ENCODE peak calls at places on chromosomes 6 and 20, in seven cellular contexts. One of them, this sample, is unnamed.

GRCh38 chr6:36210886-36211595 is 14.5 kb downstream of the BRPF3 start:
- DNase-seq in Peyer's patch: no peak
- DNase-seq in natural killer cell: no peak
- DNase-seq in WTC11: no peak
- DNase-seq in WERI-Rb-1: no peak
- DNase-seq in AG04450: no peak
- DNase-seq in IMR-90: no peak
- DNase-seq in this sample: no peak

GRCh38 chr6:73774311-73774766 is 78.3 kb downstream of the CD109 start:
- DNase-seq in WERI-Rb-1: no peak
- DNase-seq in natural killer cell: no peak
- DNase-seq in WTC11: no peak
- DNase-seq in Peyer's patch: no peak
- DNase-seq in IMR-90: peak; percentile 88
- DNase-seq in AG04450: peak; percentile 56
- DNase-seq in this sample: no peak

GRCh38 chr20:48794360-48794759 is 33.4 kb downstream of the PREX1 start:
- DNase-seq in WERI-Rb-1: no peak
- DNase-seq in Peyer's patch: no peak
- DNase-seq in natural killer cell: no peak
- DNase-seq in AG04450: no peak
- DNase-seq in WTC11: peak; percentile 50
- DNase-seq in IMR-90: no peak
- DNase-seq in this sample: no peak

GRCh38 chr6:138491020-138491419 is 8.3 kb downstream of the NHSL1 start:
- DNase-seq in Peyer's patch: no peak
- DNase-seq in IMR-90: peak; percentile 51
- DNase-seq in natural killer cell: no peak
- DNase-seq in AG04450: no peak
- DNase-seq in WTC11: no peak
- DNase-seq in WERI-Rb-1: no peak
- DNase-seq in this sample: no peak

GRCh38 chr6:89079611-89080213 is 839 bp upstream of the PNRC1 start:
- DNase-seq in WTC11: no peak
- DNase-seq in IMR-90: peak; percentile 74
- DNase-seq in WERI-Rb-1: no peak
- DNase-seq in Peyer's patch: peak; percentile 68
- DNase-seq in AG04450: no peak
- DNase-seq in natural killer cell: peak; percentile 55
- DNase-seq in this sample: no peak

GRCh38 chr20:15818651-15819071 is 754.6 kb downstream of the KIF16B start:
- DNase-seq in WTC11: no peak
- DNase-seq in natural killer cell: no peak
- DNase-seq in Peyer's patch: no peak
- DNase-seq in IMR-90: no peak
- DNase-seq in WERI-Rb-1: no peak
- DNase-seq in AG04450: no peak
- DNase-seq in this sample: no peak

GRCh38 chr6:21914121-21914973 is 320.8 kb downstream of the SOX4 start:
- DNase-seq in WERI-Rb-1: no peak
- DNase-seq in IMR-90: peak; percentile 37
- DNase-seq in natural killer cell: peak; percentile 25
- DNase-seq in Peyer's patch: peak; percentile 40
- DNase-seq in WTC11: no peak
- DNase-seq in AG04450: no peak
- DNase-seq in this sample: no peak

GRCh38 chr20:17573493-17573892 is 3.6 kb downstream of the DSTN start:
- DNase-seq in WTC11: no peak
- DNase-seq in natural killer cell: no peak
- DNase-seq in Peyer's patch: no peak
- DNase-seq in AG04450: no peak
- DNase-seq in IMR-90: no peak
- DNase-seq in WERI-Rb-1: no peak
- DNase-seq in this sample: no peak

GRCh38 chr6:106731144-106731842 is 101.9 kb downstream of the QRSL1 start:
- DNase-seq in AG04450: no peak
- DNase-seq in WTC11: no peak
- DNase-seq in IMR-90: no peak
- DNase-seq in WERI-Rb-1: no peak
- DNase-seq in Peyer's patch: no peak
- DNase-seq in natural killer cell: no peak
- DNase-seq in this sample: no peak

GRCh38 chr6:72238900-72239299 is 352.6 kb downstream of the RIMS1 start:
- DNase-seq in natural killer cell: no peak
- DNase-seq in Peyer's patch: no peak
- DNase-seq in IMR-90: peak; percentile 69
- DNase-seq in AG04450: no peak
- DNase-seq in WTC11: no peak
- DNase-seq in WERI-Rb-1: no peak
- DNase-seq in this sample: no peak

GRCh38 chr20:23889775-23890187 is 10.2 kb upstream of the CST5 start:
- DNase-seq in AG04450: peak; percentile 2
- DNase-seq in WTC11: peak; percentile 90
- DNase-seq in IMR-90: peak; percentile 24
- DNase-seq in natural killer cell: peak; percentile 60
- DNase-seq in Peyer's patch: no peak
- DNase-seq in WERI-Rb-1: peak; percentile 81
- DNase-seq in this sample: peak; percentile 66

GRCh38 chr20:62025832-62026563 is 39.7 kb downstream of the TAF4 start:
- DNase-seq in WERI-Rb-1: peak; percentile 58
- DNase-seq in natural killer cell: peak; percentile 20
- DNase-seq in IMR-90: peak; percentile 74
- DNase-seq in WTC11: no peak
- DNase-seq in AG04450: peak; percentile 20
- DNase-seq in Peyer's patch: no peak
- DNase-seq in this sample: no peak

GRCh38 chr6:151113641-151114040 is 126.1 kb upstream of the AKAP12 start:
- DNase-seq in Peyer's patch: no peak
- DNase-seq in natural killer cell: no peak
- DNase-seq in IMR-90: no peak
- DNase-seq in WERI-Rb-1: no peak
- DNase-seq in WTC11: no peak
- DNase-seq in AG04450: no peak
- DNase-seq in this sample: no peak

GRCh38 chr6:169942173-169942572 is 190.8 kb downstream of the ERMARD start:
- DNase-seq in AG04450: no peak
- DNase-seq in Peyer's patch: no peak
- DNase-seq in WERI-Rb-1: no peak
- DNase-seq in WTC11: no peak
- DNase-seq in IMR-90: no peak
- DNase-seq in natural killer cell: no peak
- DNase-seq in this sample: no peak

GRCh38 chr6:18509871-18510643 is 122.9 kb downstream of the RNF144B start:
- DNase-seq in WERI-Rb-1: no peak
- DNase-seq in Peyer's patch: no peak
- DNase-seq in WTC11: no peak
- DNase-seq in AG04450: no peak
- DNase-seq in IMR-90: no peak
- DNase-seq in natural killer cell: no peak
- DNase-seq in this sample: no peak

GRCh38 chr6:54282186-54282585 is 26.1 kb upstream of the TINAG start:
- DNase-seq in Peyer's patch: no peak
- DNase-seq in AG04450: peak; percentile 50
- DNase-seq in natural killer cell: no peak
- DNase-seq in IMR-90: peak; percentile 89
- DNase-seq in WTC11: no peak
- DNase-seq in WERI-Rb-1: no peak
- DNase-seq in this sample: no peak

GRCh38 chr6:158771399-158772158 is 47.6 kb downstream of the EZR start:
- DNase-seq in Peyer's patch: no peak
- DNase-seq in WERI-Rb-1: no peak
- DNase-seq in WTC11: no peak
- DNase-seq in AG04450: no peak
- DNase-seq in IMR-90: no peak
- DNase-seq in natural killer cell: no peak
- DNase-seq in this sample: no peak

GRCh38 chr20:35737865-35738333 is 4.2 kb downstream of the RBM39 start:
- DNase-seq in natural killer cell: no peak
- DNase-seq in AG04450: no peak
- DNase-seq in IMR-90: no peak
- DNase-seq in WERI-Rb-1: no peak
- DNase-seq in WTC11: no peak
- DNase-seq in Peyer's patch: no peak
- DNase-seq in this sample: no peak

GRCh38 chr20:35738410-35739179 is 3.5 kb downstream of the RBM39 start:
- DNase-seq in WERI-Rb-1: no peak
- DNase-seq in Peyer's patch: no peak
- DNase-seq in IMR-90: no peak
- DNase-seq in AG04450: no peak
- DNase-seq in WTC11: no peak
- DNase-seq in natural killer cell: no peak
- DNase-seq in this sample: no peak

GRCh38 chr20:35741892-35742740 is at the start of gene RBM39:
- DNase-seq in IMR-90: peak; percentile 100
- DNase-seq in natural killer cell: peak; percentile 97
- DNase-seq in Peyer's patch: peak; percentile 100
- DNase-seq in AG04450: peak; percentile 100
- DNase-seq in WTC11: peak; percentile 99
- DNase-seq in WERI-Rb-1: peak; percentile 100
- DNase-seq in this sample: peak; percentile 99

GRCh38 chr20:35742741-35743523 is 872 bp upstream of the RBM39 start:
- DNase-seq in Peyer's patch: no peak
- DNase-seq in WTC11: no peak
- DNase-seq in natural killer cell: no peak
- DNase-seq in IMR-90: no peak
- DNase-seq in WERI-Rb-1: peak; percentile 49
- DNase-seq in AG04450: no peak
- DNase-seq in this sample: no peak

GRCh38 chr20:35739294-35740163 is 2.5 kb downstream of the RBM39 start:
- DNase-seq in WERI-Rb-1: no peak
- DNase-seq in Peyer's patch: no peak
- DNase-seq in WTC11: no peak
- DNase-seq in IMR-90: peak; percentile 50
- DNase-seq in AG04450: no peak
- DNase-seq in natural killer cell: no peak
- DNase-seq in this sample: no peak
- TF ChIP-seq CTCF in WERI-Rb-1: no peak
- TF ChIP-seq CTCF in Peyer's patch: peak; percentile 19
- TF ChIP-seq CTCF in WTC11: no peak
- TF ChIP-seq CTCF in IMR-90: peak; percentile 31
- TF ChIP-seq CTCF in AG04450: peak; percentile 31
- TF ChIP-seq CTCF in natural killer cell: peak; percentile 42
- TF ChIP-seq CTCF in this sample: peak; percentile 35

GRCh38 chr20:60905919-60906318 is 346.1 kb upstream of the CDH4 start:
- DNase-seq in WTC11: no peak
- DNase-seq in natural killer cell: no peak
- DNase-seq in Peyer's patch: no peak
- DNase-seq in AG04450: no peak
- DNase-seq in WERI-Rb-1: no peak
- DNase-seq in IMR-90: no peak
- DNase-seq in this sample: no peak
- TF ChIP-seq CTCF in WTC11: no peak
- TF ChIP-seq CTCF in natural killer cell: no peak
- TF ChIP-seq CTCF in Peyer's patch: no peak
- TF ChIP-seq CTCF in AG04450: no peak
- TF ChIP-seq CTCF in WERI-Rb-1: no peak
- TF ChIP-seq CTCF in IMR-90: no peak
- TF ChIP-seq CTCF in this sample: no peak

GRCh38 chr6:111031151-111031550 is 49.3 kb downstream of the RPF2 start:
- DNase-seq in Peyer's patch: no peak
- DNase-seq in WERI-Rb-1: no peak
- DNase-seq in natural killer cell: no peak
- DNase-seq in IMR-90: no peak
- DNase-seq in WTC11: no peak
- DNase-seq in AG04450: no peak
- DNase-seq in this sample: no peak

GRCh38 chr6:111030008-111031006 is 48.5 kb downstream of the RPF2 start:
- DNase-seq in Peyer's patch: no peak
- DNase-seq in IMR-90: no peak
- DNase-seq in WTC11: no peak
- DNase-seq in WERI-Rb-1: peak; percentile 78
- DNase-seq in natural killer cell: no peak
- DNase-seq in AG04450: no peak
- DNase-seq in this sample: no peak

GRCh38 chr6:111033628-111034289 is 51.9 kb downstream of the RPF2 start:
- DNase-seq in IMR-90: no peak
- DNase-seq in WERI-Rb-1: no peak
- DNase-seq in AG04450: no peak
- DNase-seq in Peyer's patch: no peak
- DNase-seq in WTC11: peak; percentile 36
- DNase-seq in natural killer cell: no peak
- DNase-seq in this sample: no peak

GRCh38 chr6:111027219-111027618 is 45.4 kb downstream of the RPF2 start:
- DNase-seq in WTC11: no peak
- DNase-seq in WERI-Rb-1: no peak
- DNase-seq in natural killer cell: no peak
- DNase-seq in Peyer's patch: no peak
- DNase-seq in IMR-90: no peak
- DNase-seq in AG04450: no peak
- DNase-seq in this sample: no peak

DNA sequence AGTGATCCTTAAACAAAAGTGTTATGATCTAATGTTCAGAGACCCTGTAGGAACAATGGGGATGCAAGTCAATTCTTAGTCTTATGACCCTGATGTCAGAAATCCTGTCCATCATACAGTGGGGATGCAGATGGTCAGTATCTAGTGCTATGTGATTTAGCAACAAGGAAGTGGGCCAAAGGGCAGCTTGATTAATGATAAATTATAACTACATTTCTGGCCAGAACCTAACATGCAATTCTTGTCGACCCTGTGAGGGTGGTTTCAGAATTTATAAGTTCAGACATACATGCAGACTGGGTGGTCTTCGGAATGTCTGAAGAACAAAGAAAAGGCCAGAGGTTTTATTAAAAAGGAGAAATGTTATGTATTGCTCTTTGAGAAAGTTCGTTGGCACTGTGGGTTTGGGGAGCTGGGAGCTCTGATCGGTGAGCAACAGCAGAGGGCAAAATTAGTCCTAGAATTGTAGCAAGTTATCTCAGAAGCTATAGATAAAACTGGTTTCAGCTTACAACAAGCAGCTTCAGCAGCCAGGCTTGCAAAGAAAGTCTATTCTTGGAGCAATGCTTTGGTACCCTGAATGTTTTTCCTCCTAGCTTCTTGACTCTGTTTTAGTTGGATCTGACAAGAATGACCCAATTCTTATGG is 50.8 kb downstream of the RPF2 start:
- DNase-seq in WTC11: no peak
- DNase-seq in Peyer's patch: no peak
- DNase-seq in WERI-Rb-1: no peak
- DNase-seq in IMR-90: peak; percentile 50
- DNase-seq in natural killer cell: no peak
- DNase-seq in AG04450: no peak
- DNase-seq in this sample: no peak
- TF ChIP-seq CTCF in WTC11: no peak
- TF ChIP-seq CTCF in Peyer's patch: no peak
- TF ChIP-seq CTCF in WERI-Rb-1: no peak
- TF ChIP-seq CTCF in IMR-90: peak; percentile 20
- TF ChIP-seq CTCF in natural killer cell: no peak
- TF ChIP-seq CTCF in AG04450: no peak
- TF ChIP-seq CTCF in this sample: no peak

DNA sequence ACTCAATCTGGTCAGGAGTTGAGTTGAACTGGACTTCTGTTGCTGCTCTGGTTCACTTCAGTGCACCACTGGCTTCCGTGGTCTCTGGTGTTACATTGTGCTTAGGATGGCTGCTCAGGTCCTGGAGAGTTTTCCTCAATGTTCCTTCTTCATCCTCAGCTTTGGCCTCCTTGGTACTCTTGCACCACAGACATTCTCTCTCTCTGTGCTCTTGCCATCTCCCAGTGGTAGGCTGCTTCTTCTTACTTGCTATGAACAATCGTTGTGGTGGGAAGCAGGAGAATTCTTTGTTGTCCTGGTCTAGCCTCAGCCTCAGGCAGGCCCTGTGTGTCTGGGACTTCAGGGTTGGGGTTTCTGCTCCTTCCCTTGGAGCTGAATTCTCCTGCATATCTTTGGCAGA is 14.5 kb upstream of the DUSP22 start:
- DNase-seq in WERI-Rb-1: no peak
- DNase-seq in Peyer's patch: no peak
- DNase-seq in IMR-90: no peak
- DNase-seq in AG04450: no peak
- DNase-seq in WTC11: no peak
- DNase-seq in natural killer cell: no peak
- DNase-seq in this sample: no peak
- TF ChIP-seq CTCF in WERI-Rb-1: no peak
- TF ChIP-seq CTCF in Peyer's patch: no peak
- TF ChIP-seq CTCF in IMR-90: no peak
- TF ChIP-seq CTCF in AG04450: no peak
- TF ChIP-seq CTCF in WTC11: no peak
- TF ChIP-seq CTCF in natural killer cell: no peak
- TF ChIP-seq CTCF in this sample: no peak

This sample was measured in progenitor cell of endocrine pancreas.